ENCODE peak calls at places on chromosomes 13 and 19, in seven cellular contexts. One of them, this sample, is unnamed.

GRCh38 chr13:75798353-75799245 is 162.5 kb downstream of the LMO7 start:
- DNase-seq in iPS-NIHi11: no peak
- DNase-seq in esophagus squamous epithelium: no peak
- DNase-seq in mucosa of descending colon: peak
- DNase-seq in activated CD4-positive, CD25-positive, alpha-beta regulatory T cell treated with anti-CD3 and anti-CD28 coated beads, Interleukin-2, amount 50 U/mL, for 72 hours: no peak
- DNase-seq in non-pigmented ciliary epithelial cell: no peak
- DNase-seq in fibroblast of mammary gland: peak
- DNase-seq in this sample: peak

GRCh38 chr13:99564389-99564788 is 63.1 kb downstream of the TM9SF2 start:
- DNase-seq in fibroblast of mammary gland: no peak
- DNase-seq in activated CD4-positive, CD25-positive, alpha-beta regulatory T cell treated with anti-CD3 and anti-CD28 coated beads, Interleukin-2, amount 50 U/mL, for 72 hours: no peak
- DNase-seq in non-pigmented ciliary epithelial cell: no peak
- DNase-seq in mucosa of descending colon: no peak
- DNase-seq in iPS-NIHi11: no peak
- DNase-seq in esophagus squamous epithelium: no peak
- DNase-seq in this sample: no peak

GRCh38 chr19:41570639-41571112 is 5.3 kb upstream of the CEACAM21 start:
- DNase-seq in fibroblast of mammary gland: peak
- DNase-seq in esophagus squamous epithelium: no peak
- DNase-seq in activated CD4-positive, CD25-positive, alpha-beta regulatory T cell treated with anti-CD3 and anti-CD28 coated beads, Interleukin-2, amount 50 U/mL, for 72 hours: peak
- DNase-seq in mucosa of descending colon: peak
- DNase-seq in iPS-NIHi11: peak
- DNase-seq in non-pigmented ciliary epithelial cell: peak
- DNase-seq in this sample: peak

GRCh38 chr13:45206340-45206739 is 5.5 kb upstream of the KCTD4 start:
- DNase-seq in mucosa of descending colon: no peak
- DNase-seq in iPS-NIHi11: no peak
- DNase-seq in activated CD4-positive, CD25-positive, alpha-beta regulatory T cell treated with anti-CD3 and anti-CD28 coated beads, Interleukin-2, amount 50 U/mL, for 72 hours: no peak
- DNase-seq in esophagus squamous epithelium: no peak
- DNase-seq in non-pigmented ciliary epithelial cell: peak
- DNase-seq in fibroblast of mammary gland: peak
- DNase-seq in this sample: peak

GRCh38 chr13:80473695-80474094 is 132.8 kb upstream of the SPRY2 start:
- DNase-seq in non-pigmented ciliary epithelial cell: peak
- DNase-seq in activated CD4-positive, CD25-positive, alpha-beta regulatory T cell treated with anti-CD3 and anti-CD28 coated beads, Interleukin-2, amount 50 U/mL, for 72 hours: no peak
- DNase-seq in fibroblast of mammary gland: peak
- DNase-seq in iPS-NIHi11: no peak
- DNase-seq in esophagus squamous epithelium: no peak
- DNase-seq in mucosa of descending colon: no peak
- DNase-seq in this sample: peak

GRCh38 chr13:23428183-23428528 is 5.3 kb downstream of the SACS start:
- DNase-seq in fibroblast of mammary gland: peak
- DNase-seq in iPS-NIHi11: no peak
- DNase-seq in activated CD4-positive, CD25-positive, alpha-beta regulatory T cell treated with anti-CD3 and anti-CD28 coated beads, Interleukin-2, amount 50 U/mL, for 72 hours: no peak
- DNase-seq in mucosa of descending colon: no peak
- DNase-seq in esophagus squamous epithelium: no peak
- DNase-seq in non-pigmented ciliary epithelial cell: peak
- DNase-seq in this sample: no peak

GRCh38 chr13:73874460-73874859 is 259.7 kb downstream of the KLF12 start:
- DNase-seq in esophagus squamous epithelium: no peak
- DNase-seq in fibroblast of mammary gland: no peak
- DNase-seq in iPS-NIHi11: no peak
- DNase-seq in non-pigmented ciliary epithelial cell: no peak
- DNase-seq in activated CD4-positive, CD25-positive, alpha-beta regulatory T cell treated with anti-CD3 and anti-CD28 coated beads, Interleukin-2, amount 50 U/mL, for 72 hours: no peak
- DNase-seq in mucosa of descending colon: no peak
- DNase-seq in this sample: no peak

GRCh38 chr13:34035676-34036325 is 217.9 kb downstream of the RFC3 start:
- DNase-seq in iPS-NIHi11: no peak
- DNase-seq in mucosa of descending colon: no peak
- DNase-seq in fibroblast of mammary gland: peak
- DNase-seq in non-pigmented ciliary epithelial cell: no peak
- DNase-seq in esophagus squamous epithelium: no peak
- DNase-seq in activated CD4-positive, CD25-positive, alpha-beta regulatory T cell treated with anti-CD3 and anti-CD28 coated beads, Interleukin-2, amount 50 U/mL, for 72 hours: no peak
- DNase-seq in this sample: peak

GRCh38 chr19:53165691-53166091 is 6.8 kb upstream of the ZNF347 start:
- DNase-seq in esophagus squamous epithelium: no peak
- DNase-seq in activated CD4-positive, CD25-positive, alpha-beta regulatory T cell treated with anti-CD3 and anti-CD28 coated beads, Interleukin-2, amount 50 U/mL, for 72 hours: no peak
- DNase-seq in non-pigmented ciliary epithelial cell: no peak
- DNase-seq in mucosa of descending colon: no peak
- DNase-seq in fibroblast of mammary gland: no peak
- DNase-seq in iPS-NIHi11: no peak
- DNase-seq in this sample: no peak

GRCh38 chr13:39263033-39263432 is 224.8 kb downstream of the NHLRC3 start:
- DNase-seq in mucosa of descending colon: peak
- DNase-seq in fibroblast of mammary gland: peak
- DNase-seq in activated CD4-positive, CD25-positive, alpha-beta regulatory T cell treated with anti-CD3 and anti-CD28 coated beads, Interleukin-2, amount 50 U/mL, for 72 hours: no peak
- DNase-seq in esophagus squamous epithelium: no peak
- DNase-seq in iPS-NIHi11: peak
- DNase-seq in non-pigmented ciliary epithelial cell: no peak
- DNase-seq in this sample: peak

GRCh38 chr19:51559240-51559639 is 11.8 kb upstream of the ZNF175 start:
- DNase-seq in fibroblast of mammary gland: no peak
- DNase-seq in non-pigmented ciliary epithelial cell: no peak
- DNase-seq in esophagus squamous epithelium: no peak
- DNase-seq in iPS-NIHi11: no peak
- DNase-seq in mucosa of descending colon: no peak
- DNase-seq in activated CD4-positive, CD25-positive, alpha-beta regulatory T cell treated with anti-CD3 and anti-CD28 coated beads, Interleukin-2, amount 50 U/mL, for 72 hours: no peak
- DNase-seq in this sample: no peak

GRCh38 chr19:2015611-2015950 is at the start of gene BTBD2:
- DNase-seq in non-pigmented ciliary epithelial cell: no peak
- DNase-seq in iPS-NIHi11: no peak
- DNase-seq in mucosa of descending colon: peak
- DNase-seq in activated CD4-positive, CD25-positive, alpha-beta regulatory T cell treated with anti-CD3 and anti-CD28 coated beads, Interleukin-2, amount 50 U/mL, for 72 hours: peak
- DNase-seq in fibroblast of mammary gland: peak
- DNase-seq in esophagus squamous epithelium: no peak
- DNase-seq in this sample: peak

This sample was measured in PC-3.